ENCODE peak calls at places on chromosomes 12 and 14, in five cellular contexts. One of them, this sample, is unnamed.

GRCh38 chr12:66804555-66804954 is 125.7 kb upstream of the GRIP1 start:
- DNase-seq in PC-3: no peak
- DNase-seq in CD8-positive, alpha-beta T cell: no peak
- DNase-seq in cardiac fibroblast: no peak
- DNase-seq in right atrium auricular region: no peak
- DNase-seq in this sample: no peak

GRCh38 chr14:29773990-29774389 is 153.7 kb downstream of the PRKD1 start:
- DNase-seq in PC-3: no peak
- DNase-seq in CD8-positive, alpha-beta T cell: no peak
- DNase-seq in cardiac fibroblast: no peak
- DNase-seq in right atrium auricular region: no peak
- DNase-seq in this sample: no peak

GRCh38 chr12:6056406-6057211 is 67.9 kb downstream of the VWF start:
- DNase-seq in PC-3: no peak
- DNase-seq in CD8-positive, alpha-beta T cell: peak
- DNase-seq in cardiac fibroblast: no peak
- DNase-seq in right atrium auricular region: no peak
- DNase-seq in this sample: no peak

GRCh38 chr12:122395319-122395718 is 27.1 kb downstream of the CLIP1 start:
- DNase-seq in PC-3: peak
- DNase-seq in CD8-positive, alpha-beta T cell: no peak
- DNase-seq in cardiac fibroblast: peak
- DNase-seq in right atrium auricular region: no peak
- DNase-seq in this sample: no peak

GRCh38 chr14:88933203-88933602 is 108.8 kb downstream of the TTC8 start:
- DNase-seq in PC-3: no peak
- DNase-seq in CD8-positive, alpha-beta T cell: no peak
- DNase-seq in cardiac fibroblast: no peak
- DNase-seq in right atrium auricular region: no peak
- DNase-seq in this sample: no peak

GRCh38 chr12:14577344-14577743 is 9.7 kb upstream of the PLBD1 start:
- DNase-seq in PC-3: no peak
- DNase-seq in CD8-positive, alpha-beta T cell: no peak
- DNase-seq in cardiac fibroblast: peak
- DNase-seq in right atrium auricular region: no peak
- DNase-seq in this sample: peak

GRCh38 chr14:54354096-54354495 is 42.7 kb upstream of the CDKN3 start:
- DNase-seq in PC-3: peak
- DNase-seq in CD8-positive, alpha-beta T cell: no peak
- DNase-seq in cardiac fibroblast: no peak
- DNase-seq in right atrium auricular region: no peak
- DNase-seq in this sample: no peak

GRCh38 chr12:46659032-46659703 is 166.6 kb downstream of the SLC38A4 start:
- DNase-seq in PC-3: no peak
- DNase-seq in CD8-positive, alpha-beta T cell: no peak
- DNase-seq in cardiac fibroblast: peak
- DNase-seq in right atrium auricular region: no peak
- DNase-seq in this sample: no peak

GRCh38 chr14:35140718-35141581 is 18.6 kb downstream of the PRORP start:
- DNase-seq in PC-3: peak
- DNase-seq in CD8-positive, alpha-beta T cell: no peak
- DNase-seq in cardiac fibroblast: peak
- DNase-seq in right atrium auricular region: no peak
- DNase-seq in this sample: peak

GRCh38 chr12:64203036-64203435 is 19.1 kb downstream of the KICS2 start:
- DNase-seq in PC-3: no peak
- DNase-seq in CD8-positive, alpha-beta T cell: no peak
- DNase-seq in cardiac fibroblast: peak
- DNase-seq in right atrium auricular region: no peak
- DNase-seq in this sample: no peak

GRCh38 chr12:105855691-105856405 is 282.9 kb downstream of the NUAK1 start:
- DNase-seq in PC-3: no peak
- DNase-seq in CD8-positive, alpha-beta T cell: no peak
- DNase-seq in cardiac fibroblast: no peak
- DNase-seq in right atrium auricular region: no peak
- DNase-seq in this sample: no peak

GRCh38 chr12:70543444-70543843 is 93.8 kb downstream of the PTPRB start:
- DNase-seq in PC-3: peak
- DNase-seq in CD8-positive, alpha-beta T cell: no peak
- DNase-seq in cardiac fibroblast: peak
- DNase-seq in right atrium auricular region: no peak
- DNase-seq in this sample: no peak

GRCh38 chr14:52835122-52835903 is 43.9 kb upstream of the GNPNAT1 start:
- DNase-seq in PC-3: peak
- DNase-seq in CD8-positive, alpha-beta T cell: no peak
- DNase-seq in cardiac fibroblast: peak
- DNase-seq in right atrium auricular region: no peak
- DNase-seq in this sample: no peak

GRCh38 chr14:81137316-81137715 is 83.4 kb downstream of the GTF2A1 start:
- DNase-seq in PC-3: peak
- DNase-seq in CD8-positive, alpha-beta T cell: no peak
- DNase-seq in cardiac fibroblast: peak
- DNase-seq in right atrium auricular region: no peak
- DNase-seq in this sample: no peak

GRCh38 chr12:94829552-94829951 is 173.9 kb downstream of the NDUFA12 start:
- DNase-seq in PC-3: no peak
- DNase-seq in CD8-positive, alpha-beta T cell: no peak
- DNase-seq in cardiac fibroblast: no peak
- DNase-seq in right atrium auricular region: no peak
- DNase-seq in this sample: no peak

GRCh38 chr12:9634177-9634803 is 26.6 kb upstream of the KLRB1 start:
- DNase-seq in PC-3: peak
- DNase-seq in CD8-positive, alpha-beta T cell: peak
- DNase-seq in cardiac fibroblast: peak
- DNase-seq in right atrium auricular region: no peak
- DNase-seq in this sample: peak

GRCh38 chr14:71855399-71856036 is 76.7 kb upstream of the RGS6 start:
- DNase-seq in PC-3: peak
- DNase-seq in CD8-positive, alpha-beta T cell: peak
- DNase-seq in cardiac fibroblast: peak
- DNase-seq in right atrium auricular region: peak
- DNase-seq in this sample: peak

GRCh38 chr14:53531151-53531550 is 378.0 kb upstream of the DDHD1 start:
- DNase-seq in PC-3: peak
- DNase-seq in CD8-positive, alpha-beta T cell: no peak
- DNase-seq in cardiac fibroblast: no peak
- DNase-seq in right atrium auricular region: no peak
- DNase-seq in this sample: no peak

DNA sequence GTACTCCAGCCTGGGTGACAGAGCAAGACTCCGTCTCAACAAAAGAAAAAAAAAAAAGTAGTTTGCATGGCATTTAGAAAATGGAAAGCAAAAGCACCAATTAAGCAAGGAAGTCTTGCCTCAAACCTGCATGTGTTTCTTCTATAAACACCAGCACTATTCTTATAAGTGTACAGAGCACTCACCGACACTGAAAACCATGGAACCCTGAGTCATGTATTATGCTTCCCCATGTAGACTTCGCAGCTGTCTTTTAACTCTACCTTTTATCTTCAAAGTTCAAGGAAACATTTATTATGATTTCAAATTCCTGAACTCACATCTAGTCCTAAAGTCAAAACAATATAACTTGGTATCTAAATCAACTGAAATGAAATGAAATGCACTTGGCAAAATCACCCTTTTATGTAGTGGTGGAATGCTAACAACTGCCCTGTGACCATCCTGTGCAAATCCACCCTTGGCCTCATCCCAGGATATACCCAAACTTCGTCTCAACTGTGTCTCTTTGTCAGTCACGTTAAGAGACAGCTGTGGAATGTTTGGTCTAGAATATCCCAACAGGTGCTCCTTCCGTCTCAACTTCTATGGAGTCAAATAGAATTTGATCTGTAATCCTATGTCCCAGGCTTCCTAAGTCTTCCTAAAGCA is 4.8 kb downstream of the BCAT1 start:
- DNase-seq in PC-3: no peak
- DNase-seq in CD8-positive, alpha-beta T cell: no peak
- DNase-seq in cardiac fibroblast: peak
- DNase-seq in right atrium auricular region: no peak
- DNase-seq in this sample: no peak
- TF ChIP-seq CTCF in PC-3: no peak
- TF ChIP-seq CTCF in CD8-positive, alpha-beta T cell: no peak
- TF ChIP-seq CTCF in cardiac fibroblast: no peak
- TF ChIP-seq CTCF in right atrium auricular region: no peak
- TF ChIP-seq CTCF in this sample: no peak

DNA sequence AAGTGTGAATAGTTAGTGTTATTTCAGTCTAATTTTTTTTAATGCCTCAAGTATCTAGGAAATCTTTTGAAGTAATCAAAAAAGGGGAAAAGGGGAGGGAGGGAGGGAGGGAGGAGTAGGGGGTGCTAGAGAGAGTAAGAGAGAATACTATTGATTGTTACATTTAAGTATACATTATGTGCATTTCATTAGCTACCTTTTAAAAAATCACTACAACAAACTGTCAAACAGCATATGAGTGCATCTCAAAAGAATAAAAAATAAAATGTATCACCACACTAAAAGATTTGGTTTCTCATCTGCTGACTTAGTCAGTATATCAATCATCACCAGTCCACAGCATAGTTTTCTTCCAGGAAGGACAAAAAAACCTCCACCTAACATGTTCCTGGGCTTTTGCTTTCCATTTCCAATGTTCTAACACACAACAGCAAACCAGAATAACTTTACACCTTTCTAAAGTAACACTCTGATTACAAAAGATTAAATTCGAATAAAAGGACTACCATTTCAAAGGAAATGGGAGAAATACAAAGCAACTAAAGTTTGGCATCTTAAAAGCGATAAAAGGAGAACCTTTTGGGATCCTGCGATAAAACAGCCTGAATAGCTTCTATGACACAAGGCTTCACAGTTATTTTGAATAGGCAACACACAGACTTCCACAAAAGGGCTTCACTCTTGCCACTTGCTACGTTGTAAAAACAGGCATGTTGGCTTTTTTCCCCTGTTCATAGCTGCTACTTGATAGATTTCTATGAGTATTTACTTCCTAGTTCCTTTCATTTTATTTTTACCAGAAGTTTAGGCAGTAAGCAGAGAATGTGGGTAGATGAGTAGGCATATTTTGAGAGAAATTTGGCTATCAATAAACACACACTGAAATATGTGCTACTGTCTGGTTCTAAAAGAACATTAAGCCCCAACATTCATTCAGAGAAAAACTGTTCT is 160.9 kb downstream of the EPS8 start:
- DNase-seq in PC-3: no peak
- DNase-seq in CD8-positive, alpha-beta T cell: no peak
- DNase-seq in cardiac fibroblast: peak
- DNase-seq in right atrium auricular region: no peak
- DNase-seq in this sample: no peak
- H3K4me3 ChIP-seq in PC-3: no peak
- H3K4me3 ChIP-seq in CD8-positive, alpha-beta T cell: no peak
- H3K4me3 ChIP-seq in cardiac fibroblast: no peak
- H3K4me3 ChIP-seq in right atrium auricular region: peak
- H3K4me3 ChIP-seq in this sample: no peak

GRCh38 chr12:47817272-47818006 is 2.3 kb downstream of the HDAC7 start:
- DNase-seq in PC-3: no peak
- DNase-seq in CD8-positive, alpha-beta T cell: no peak
- DNase-seq in cardiac fibroblast: no peak
- DNase-seq in right atrium auricular region: no peak
- DNase-seq in this sample: no peak
- TF ChIP-seq CTCF in PC-3: peak
- TF ChIP-seq CTCF in CD8-positive, alpha-beta T cell: no peak
- TF ChIP-seq CTCF in cardiac fibroblast: peak
- TF ChIP-seq CTCF in right atrium auricular region: peak
- TF ChIP-seq CTCF in this sample: no peak

DNA sequence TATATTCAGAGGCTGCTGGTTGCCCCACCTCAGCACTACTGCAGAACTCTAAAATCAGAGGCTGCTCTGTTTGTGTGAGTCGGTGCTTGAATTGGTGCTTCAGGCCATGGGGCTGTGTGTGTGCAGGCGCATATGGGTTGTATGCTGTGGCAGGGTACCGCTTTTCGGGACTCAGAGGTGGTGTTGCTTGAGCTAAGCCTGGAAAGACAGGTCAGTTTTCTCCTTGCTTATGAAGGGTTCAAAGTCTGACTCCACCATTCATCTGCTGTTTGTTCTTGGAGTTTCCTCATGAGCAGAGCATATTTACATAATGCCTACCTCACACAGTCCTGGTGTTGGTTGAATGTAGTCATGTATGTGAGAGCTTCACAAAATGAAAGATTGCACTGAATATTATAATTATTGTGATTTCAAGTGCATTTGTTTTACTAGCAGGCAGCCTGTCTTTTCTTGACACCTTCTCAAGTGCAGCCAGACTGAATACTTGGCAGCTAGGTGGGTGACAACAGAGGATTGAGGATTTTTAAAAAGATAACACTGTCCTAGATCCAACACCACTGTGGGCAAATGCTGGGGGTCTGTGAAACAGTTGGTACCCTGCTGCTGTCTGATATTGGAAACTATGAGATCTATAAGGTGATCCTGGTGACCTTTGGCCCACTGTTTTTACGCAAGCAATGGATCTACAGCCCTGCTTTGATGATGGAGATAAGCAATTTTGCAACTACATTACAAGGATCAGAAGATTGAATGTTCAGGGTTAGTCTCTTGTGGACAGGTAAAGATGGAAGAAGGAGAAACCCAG is 1.0 kb upstream of the ANG start:
- DNase-seq in PC-3: no peak
- DNase-seq in CD8-positive, alpha-beta T cell: no peak
- DNase-seq in cardiac fibroblast: no peak
- DNase-seq in right atrium auricular region: no peak
- DNase-seq in this sample: no peak
- H3K4me3 ChIP-seq in PC-3: no peak
- H3K4me3 ChIP-seq in CD8-positive, alpha-beta T cell: no peak
- H3K4me3 ChIP-seq in cardiac fibroblast: no peak
- H3K4me3 ChIP-seq in right atrium auricular region: no peak
- H3K4me3 ChIP-seq in this sample: no peak

DNA sequence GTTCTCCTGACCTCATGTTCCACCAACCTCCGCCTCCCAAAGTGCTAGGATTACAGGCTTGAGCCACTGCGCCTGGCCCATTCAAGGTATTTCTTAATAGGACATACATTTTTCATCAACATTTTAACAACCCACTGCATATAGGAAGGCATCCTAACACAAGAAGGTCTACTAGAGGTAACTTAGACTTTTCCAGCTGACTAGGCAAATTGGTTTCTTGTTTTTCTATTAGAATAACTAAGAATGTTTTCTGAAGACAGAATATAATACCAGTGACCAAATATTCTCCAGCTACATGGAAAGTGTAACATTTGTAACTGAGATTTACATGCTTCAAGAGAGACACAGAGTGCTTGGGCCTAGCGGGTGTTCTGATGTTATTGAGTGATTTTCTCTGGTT is 14.2 kb upstream of the PRB4 start:
- DNase-seq in PC-3: no peak
- DNase-seq in CD8-positive, alpha-beta T cell: no peak
- DNase-seq in cardiac fibroblast: no peak
- DNase-seq in right atrium auricular region: no peak
- DNase-seq in this sample: no peak
- TF ChIP-seq CTCF in PC-3: no peak
- TF ChIP-seq CTCF in CD8-positive, alpha-beta T cell: no peak
- TF ChIP-seq CTCF in cardiac fibroblast: no peak
- TF ChIP-seq CTCF in right atrium auricular region: no peak
- TF ChIP-seq CTCF in this sample: no peak

DNA sequence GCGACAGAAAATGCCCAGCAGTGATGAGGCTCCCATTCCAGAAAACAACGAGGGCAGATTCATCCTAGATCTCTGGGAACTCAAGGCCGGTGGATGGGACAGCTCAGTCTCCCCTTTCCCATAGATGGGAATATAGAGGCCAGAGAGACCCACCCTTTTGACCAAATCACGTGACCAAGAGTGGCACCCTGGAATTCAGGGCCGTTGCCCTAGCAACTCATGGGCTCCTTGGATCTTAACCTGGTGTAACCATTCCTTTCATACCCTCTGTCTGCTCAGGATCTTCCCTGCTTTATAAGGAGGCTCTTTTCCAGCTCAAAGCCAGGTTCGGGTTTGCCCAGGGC is 8.4 kb upstream of the LRTM2 start:
- DNase-seq in PC-3: no peak
- DNase-seq in CD8-positive, alpha-beta T cell: no peak
- DNase-seq in cardiac fibroblast: no peak
- DNase-seq in right atrium auricular region: no peak
- DNase-seq in this sample: no peak
- H3K4me3 ChIP-seq in PC-3: no peak
- H3K4me3 ChIP-seq in CD8-positive, alpha-beta T cell: no peak
- H3K4me3 ChIP-seq in cardiac fibroblast: no peak
- H3K4me3 ChIP-seq in right atrium auricular region: no peak
- H3K4me3 ChIP-seq in this sample: no peak

This sample was measured in GM12865.